ENCODE peak calls at places on chromosomes 16 and 17, in five cellular contexts. Z is DND-41; X is SK-N-SH treated with all-trans-retinoic acid at 6 μM for 48 hours; N is CD4-positive, alpha-beta T cell; A is right cardiac atrium. R is an unnamed sample.
A peak's percentile ranks its signal among the peaks of the same experiment; 100 is the strongest.

GRCh38 chr17:15403276-15403939 is 62.0 kb upstream of the TEKT3 start:
- ATAC-seq in N (no peak), A (peak; percentile 23), X (no peak), Z (no peak), R (no peak)

GRCh38 chr17:67600408-67600807 is 117.3 kb upstream of the NOL11 start:
- ATAC-seq in X (no peak), N (no peak), Z (no peak), A (no peak), R (no peak)

GRCh38 chr16:66290431-66290830 is 76.1 kb upstream of the CDH5 start:
- ATAC-seq in X (no peak), A (no peak), N (no peak), Z (no peak), R (no peak)

GRCh38 chr17:81666342-81667191 is at the start of the genes CCDC137 and OXLD1:
- ATAC-seq in A (peak; percentile 98), X (peak; percentile 99), N (peak; percentile 84), Z (peak; percentile 96), R (peak; percentile 88)

GRCh38 chr17:81488276-81488860 is 24.2 kb downstream of the ACTG1 start:
- ATAC-seq in X (no peak), N (peak; percentile 3), Z (peak; percentile 3), A (no peak), R (no peak)

GRCh38 chr17:81160306-81160705 is 5.0 kb upstream of the PVALEF start:
- ATAC-seq in X (no peak), N (no peak), A (peak; percentile 17), Z (no peak), R (peak; percentile 13)

GRCh38 chr16:47004652-47005051 is 31.2 kb upstream of the DNAJA2 start:
- ATAC-seq in Z (no peak), N (no peak), X (no peak), A (no peak), R (no peak)

GRCh38 chr17:76000755-76001521 is at the start of gene CDK3:
- ATAC-seq in A (no peak), Z (no peak), X (no peak), N (no peak), R (peak; percentile 0)

GRCh38 chr16:68802190-68802589 is 41.1 kb upstream of the TANGO6 start:
- ATAC-seq in N (no peak), Z (no peak), A (no peak), X (no peak), R (no peak)

GRCh38 chr16:71572497-71573116 is 4.3 kb downstream of the TAT start:
- ATAC-seq in A (no peak), Z (no peak), N (no peak), X (no peak), R (no peak)

GRCh38 chr17:40547785-40548478 is 17.3 kb downstream of the CCR7 start:
- ATAC-seq in X (no peak), N (no peak), Z (peak; percentile 55), A (no peak), R (no peak)

GRCh38 chr17:36850794-36851193 is 86.5 kb upstream of the LHX1 start:
- ATAC-seq in A (no peak), X (peak; percentile 79), Z (no peak), N (no peak), R (peak; percentile 27)

GRCh38 chr17:36703860-36704266 is 102.5 kb downstream of the MRM1 start:
- ATAC-seq in Z (peak; percentile 82), N (peak; percentile 57), X (no peak), A (peak; percentile 62), R (no peak)

GRCh38 chr16:89187337-89188063 is 12.8 kb downstream of the SLC22A31 start:
- ATAC-seq in Z (peak; percentile 46), A (no peak), X (peak; percentile 37), N (peak; percentile 41), R (peak; percentile 6)

GRCh38 chr16:54544553-54545180 is 258.1 kb upstream of the IRX3 start:
- ATAC-seq in A (no peak), X (no peak), Z (no peak), N (no peak), R (no peak)

GRCh38 chr16:88434746-88435145 is 18.3 kb upstream of the ZFPM1 start:
- ATAC-seq in Z (no peak), A (no peak), X (no peak), N (no peak), R (no peak)

GRCh38 chr17:82036634-82037112 is 824 bp downstream of the DCXR start:
- ATAC-seq in X (no peak), N (no peak), A (no peak), Z (no peak), R (peak; percentile 2)

GRCh38 chr17:72342061-72342460 is 221.2 kb downstream of the SOX9 start:
- ATAC-seq in A (no peak), Z (no peak), N (no peak), X (no peak), R (no peak)

GRCh38 chr17:83155128-83156081 is 76.0 kb downstream of the METRNL start:
- ATAC-seq in Z (no peak), X (peak; percentile 70), A (no peak), N (no peak), R (peak; percentile 40)

GRCh38 chr17:4101799-4102405 is 40.9 kb downstream of the ZZEF1 start:
- ATAC-seq in N (peak; percentile 23), X (no peak), A (no peak), Z (no peak), R (no peak)

GRCh38 chr16:81313731-81314602 is 795 bp upstream of the GAN start:
- ATAC-seq in N (no peak), Z (no peak), A (no peak), X (peak; percentile 10), R (no peak)

GRCh38 chr16:84982434-84982833 is 28.9 kb downstream of the ZDHHC7 start:
- ATAC-seq in A (peak; percentile 24), Z (no peak), N (peak; percentile 44), X (no peak), R (no peak)

GRCh38 chr17:28119049-28119448 is 76.6 kb downstream of the NLK start:
- ATAC-seq in X (no peak), N (no peak), Z (peak; percentile 19), A (peak; percentile 29), R (no peak)

GRCh38 chr17:17605747-17606083 is 14.2 kb upstream of the PEMT start:
- ATAC-seq in X (peak; percentile 60), Z (no peak), A (peak; percentile 30), N (no peak), R (no peak)

GRCh38 chr17:40576113-40576740 is 11.0 kb upstream of the CCR7 start:
- ATAC-seq in N (peak; percentile 49), A (no peak), Z (no peak), X (no peak), R (peak; percentile 63)

GRCh38 chr17:43014020-43014615 is 7.5 kb downstream of the IFI35 start:
- ATAC-seq in A (peak; percentile 4), N (no peak), Z (no peak), X (no peak), R (no peak)

GRCh38 chr17:65587602-65588193 is 26.2 kb upstream of the AXIN2 start:
- ATAC-seq in N (no peak), X (no peak), Z (no peak), A (no peak), R (no peak)

GRCh38 chr16:11414815-11415775 is 69.8 kb downstream of the RMI2 start:
- ATAC-seq in Z (no peak), X (no peak), A (no peak), N (no peak), R (no peak)

GRCh38 chr16:24988593-24989338 is 26.4 kb downstream of the ARHGAP17 start:
- ATAC-seq in N (no peak), X (peak; percentile 73), A (peak; percentile 60), Z (no peak), R (peak; percentile 99)

GRCh38 chr17:60506312-60506711 is 19.7 kb downstream of the APPBP2 start:
- ATAC-seq in A (no peak), X (peak; percentile 91), N (no peak), Z (no peak), R (peak; percentile 65)

GRCh38 chr17:15469260-15469659 is 1.8 kb upstream of the CDRT4 start:
- ATAC-seq in Z (no peak), N (no peak), A (no peak), X (peak; percentile 43), R (no peak)

GRCh38 chr16:23124315-23124714 is 24.9 kb downstream of the USP31 start:
- ATAC-seq in Z (no peak), X (peak; percentile 80), N (no peak), A (peak; percentile 93), R (peak; percentile 93)

GRCh38 chr17:68403122-68403521 is 54.2 kb downstream of the WIPI1 start:
- ATAC-seq in Z (no peak), X (no peak), N (no peak), A (no peak), R (no peak)

GRCh38 chr17:49387374-49388289 is 25.6 kb upstream of the ZNF652 start:
- ATAC-seq in Z (no peak), N (peak; percentile 41), A (no peak), X (no peak), R (no peak)

GRCh38 chr17:1362065-1362848 is 37.8 kb downstream of the YWHAE start:
- ATAC-seq in X (no peak), N (peak; percentile 78), A (no peak), Z (no peak), R (peak; percentile 19)

GRCh38 chr17:13765701-13766100 is 164.0 kb upstream of the HS3ST3A1 start:
- ATAC-seq in Z (no peak), X (no peak), N (no peak), A (peak; percentile 76), R (peak; percentile 86)

GRCh38 chr17:60371416-60371815 is 20.5 kb downstream of the USP32 start:
- ATAC-seq in X (no peak), N (no peak), A (no peak), Z (no peak), R (no peak)

GRCh38 chr17:41397003-41397665 is at the start of gene KRT31:
- ATAC-seq in N (no peak), A (no peak), Z (no peak), X (no peak), R (no peak)

GRCh38 chr17:36104601-36105000 is 974 bp downstream of the CCL4 start:
- ATAC-seq in N (no peak), Z (no peak), X (no peak), A (no peak), R (no peak)